ENCODE peak calls at places on chromosomes 3 and 15, in eight cellular contexts. A is A549, G is HepG2, Z is NB4, C is endothelial cell of umbilical vein, I is K562, L is GM12878, V is H1. N is an unnamed sample.
A peak's percentile ranks its signal among the peaks of the same experiment; 100 is the strongest.

GRCh38 chr3:179971280-179971679 is 65.5 kb downstream of the PEX5L start:
- DNase-seq in A (no peak), G (no peak), Z (no peak), C (no peak), I (no peak), L (no peak), V (no peak), N (no peak)

GRCh38 chr3:192851821-192852352 is 65.8 kb downstream of the MB21D2 start:
- DNase-seq in A (peak; percentile 79), G (peak; percentile 86), Z (peak; percentile 39), C (peak; percentile 92), I (no peak), L (no peak), V (no peak), N (peak; percentile 69)

GRCh38 chr3:117624424-117624823 is 914.8 kb downstream of the TUSC7 start:
- DNase-seq in A (no peak), G (no peak), Z (no peak), C (no peak), I (no peak), L (no peak), V (no peak), N (no peak)

GRCh38 chr3:111951032-111951431 is 27.8 kb upstream of the ABHD10 start:
- DNase-seq in A (no peak), G (no peak), Z (no peak), C (no peak), I (no peak), L (no peak), V (no peak), N (no peak)

GRCh38 chr3:179495483-179495882 is 44.2 kb upstream of the GNB4 start:
- DNase-seq in A (no peak), G (no peak), Z (no peak), C (no peak), I (no peak), L (no peak), V (no peak), N (no peak)

GRCh38 chr3:6862880-6863195 is 1.9 kb downstream of the GRM7 start:
- DNase-seq in A (no peak), G (no peak), Z (no peak), C (no peak), I (no peak), L (no peak), V (no peak), N (no peak)

GRCh38 chr3:172973799-172974198 is 167.2 kb downstream of the SPATA16 start:
- DNase-seq in A (no peak), G (no peak), Z (no peak), C (no peak), I (no peak), L (no peak), V (no peak), N (no peak)

GRCh38 chr3:41507336-41508062 is 308.2 kb downstream of the CTNNB1 start:
- DNase-seq in A (no peak), G (no peak), Z (no peak), C (no peak), I (no peak), L (no peak), V (no peak), N (no peak)

GRCh38 chr3:127544806-127545545 is 45.6 kb downstream of the TPRA1 start:
- DNase-seq in A (no peak), G (no peak), Z (no peak), C (no peak), I (no peak), L (no peak), V (no peak), N (no peak)

GRCh38 chr3:68878322-68878721 is 54.0 kb downstream of the TAFA4 start:
- DNase-seq in A (peak; percentile 4), G (peak; percentile 16), Z (peak; percentile 21), C (peak; percentile 29), I (peak; percentile 8), L (no peak), V (no peak), N (no peak)

GRCh38 chr3:113623827-113624226 is 72.6 kb downstream of the USF3 start:
- DNase-seq in A (no peak), G (no peak), Z (no peak), C (no peak), I (no peak), L (no peak), V (no peak), N (no peak)

GRCh38 chr3:189365609-189366564 is 194.1 kb downstream of the TPRG1 start:
- DNase-seq in A (no peak), G (no peak), Z (peak; percentile 7), C (no peak), I (no peak), L (no peak), V (no peak), N (no peak)

GRCh38 chr15:57218826-57219576 is 157.3 kb upstream of the CGNL1 start:
- DNase-seq in A (peak; percentile 54), G (no peak), Z (peak; percentile 62), C (peak; percentile 56), I (no peak), L (no peak), V (no peak), N (no peak)

GRCh38 chr3:94440767-94441493 is 378.1 kb downstream of the NSUN3 start:
- DNase-seq in A (peak; percentile 33), G (peak; percentile 17), Z (no peak), C (peak; percentile 83), I (no peak), L (no peak), V (no peak), N (no peak)

GRCh38 chr15:69337133-69337532 is 38.4 kb downstream of the PAQR5 start:
- DNase-seq in A (no peak), G (no peak), Z (no peak), C (peak; percentile 33), I (no peak), L (no peak), V (no peak), N (peak; percentile 57)

GRCh38 chr3:106333911-106334618 is 465.3 kb upstream of the CBLB start:
- DNase-seq in A (no peak), G (no peak), Z (no peak), C (no peak), I (no peak), L (no peak), V (no peak), N (no peak)

GRCh38 chr15:28929200-28929599 is 43.4 kb downstream of the APBA2 start:
- DNase-seq in A (no peak), G (no peak), Z (no peak), C (no peak), I (no peak), L (no peak), V (no peak), N (no peak)

GRCh38 chr15:85289677-85290365 is 90.6 kb upstream of the AKAP13 start:
- DNase-seq in A (peak; percentile 71), G (peak; percentile 13), Z (peak; percentile 52), C (peak; percentile 46), I (no peak), L (no peak), V (no peak), N (peak; percentile 58)

GRCh38 chr3:104523136-104523535 is 843.6 kb upstream of the ALCAM start:
- DNase-seq in A (no peak), G (no peak), Z (no peak), C (no peak), I (no peak), L (no peak), V (no peak), N (no peak)

DNA sequence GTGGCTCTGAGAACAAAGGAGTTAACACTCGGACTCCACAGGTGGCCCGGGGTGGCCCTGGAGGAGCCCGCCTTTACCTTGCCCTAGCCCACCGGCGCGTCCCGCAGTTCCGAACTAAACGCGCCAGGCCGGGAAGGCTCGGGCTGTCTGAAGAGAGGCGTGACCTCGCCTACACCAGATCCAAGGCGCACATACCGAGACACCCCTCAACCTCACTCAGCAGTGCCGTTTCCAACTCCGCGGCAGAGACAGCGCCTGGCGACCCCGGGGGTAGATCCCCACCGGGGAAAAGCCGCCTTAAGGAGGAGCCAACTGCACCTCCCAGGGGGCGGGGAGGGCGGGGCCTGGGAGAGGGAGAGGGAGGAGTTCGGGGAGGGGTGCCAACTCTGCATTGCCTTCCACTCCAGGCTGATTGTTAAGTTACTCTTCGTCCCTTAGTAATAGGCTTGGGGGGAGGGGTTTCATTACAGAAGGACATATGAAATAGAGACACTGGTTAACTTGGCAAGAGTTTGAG is at the start of gene DLG1:
- DNase-seq in A (peak; percentile 86), G (peak; percentile 88), Z (peak; percentile 94), C (peak; percentile 94), I (peak; percentile 93), L (peak; percentile 53), V (peak; percentile 74), N (peak; percentile 92)
- TF ChIP-seq POLR2A in A (peak; percentile 73), G (peak; percentile 87), Z (peak; percentile 87), C (peak; percentile 30), I (peak; percentile 92), L (peak; percentile 85), V (peak; percentile 52), N (peak; percentile 21)

DNA sequence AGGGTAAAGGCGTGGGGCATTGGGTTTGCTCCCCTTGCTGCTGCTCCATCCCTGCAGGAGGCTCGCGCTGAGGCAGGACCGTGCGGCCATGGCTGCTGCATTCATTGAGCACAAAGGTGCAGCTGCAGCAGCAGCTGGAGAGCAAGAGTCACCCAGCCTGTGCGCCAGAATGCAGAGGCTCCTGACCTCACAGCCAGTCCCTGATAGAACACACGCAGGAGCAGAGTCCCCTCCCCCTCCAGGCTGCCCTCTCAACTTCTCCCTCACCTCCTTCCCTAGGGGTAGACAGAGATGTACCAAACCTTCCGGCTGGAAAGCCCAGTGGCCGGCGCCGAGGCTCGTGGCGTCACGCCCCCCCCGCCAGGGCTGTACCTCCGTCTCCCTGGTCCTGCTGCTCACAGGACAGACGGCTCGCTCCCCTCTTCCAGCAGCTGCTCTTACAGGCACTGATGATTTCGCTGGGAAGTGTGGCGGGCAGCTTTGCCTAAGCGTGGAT is 47.0 kb downstream of the PGPEP1L start:
- DNase-seq in A (no peak), G (no peak), Z (no peak), C (no peak), I (no peak), L (no peak), V (no peak), N (no peak)
- TF ChIP-seq MAX in A (no peak), G (no peak), Z (no peak), C (no peak), I (no peak), L (no peak), V (no peak), N (no peak)

DNA sequence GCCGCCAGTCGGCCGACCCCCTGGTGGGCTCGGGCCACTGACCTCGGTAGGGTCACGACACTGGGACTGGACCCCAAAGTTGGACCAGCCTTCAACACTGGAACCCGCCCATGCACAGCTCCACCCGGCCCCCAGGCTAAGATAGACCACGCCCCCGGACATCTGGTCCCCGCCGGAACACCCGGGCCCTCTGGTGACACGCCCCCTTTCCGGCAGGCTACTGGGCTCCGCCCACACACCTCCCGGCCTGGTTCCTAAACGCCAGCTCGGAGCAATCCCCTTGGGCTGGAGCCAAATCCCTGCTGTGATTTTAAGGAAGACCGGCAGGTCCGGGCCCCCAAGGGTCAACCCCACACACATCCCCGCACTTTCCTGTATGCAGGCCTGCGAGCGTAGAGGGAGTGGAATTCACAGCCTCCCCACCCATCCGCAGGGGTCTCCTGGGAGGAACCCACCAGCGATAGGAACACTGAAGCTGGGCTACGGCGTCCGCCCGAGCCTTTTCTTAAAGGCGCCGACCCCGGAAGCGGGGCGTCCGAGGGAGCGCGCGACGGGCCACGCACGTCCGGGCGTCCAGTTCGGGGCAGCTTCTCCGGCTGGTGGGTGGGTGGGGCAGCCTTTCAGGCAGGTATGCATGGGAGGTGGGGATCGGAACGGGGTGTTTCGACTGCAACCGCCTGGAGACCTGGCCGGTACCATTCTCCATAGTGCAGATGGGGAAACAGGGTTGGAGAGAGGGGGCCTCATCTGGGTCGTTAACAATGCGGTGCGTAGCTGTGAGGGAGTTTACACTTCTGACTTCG is at the start of gene HEMK1:
- DNase-seq in A (peak; percentile 91), G (peak; percentile 85), Z (peak; percentile 93), C (peak; percentile 87), I (peak; percentile 97), L (peak; percentile 76), V (peak; percentile 79), N (peak; percentile 94)
- TF ChIP-seq POLR2A in A (peak; percentile 23), G (no peak), Z (peak; percentile 41), C (peak; percentile 24), I (peak; percentile 57), L (peak; percentile 85), V (no peak), N (no peak)

GRCh38 chr3:139339219-139339906 is 4.5 kb upstream of the MRPS22 start:
- DNase-seq in A (no peak), G (no peak), Z (peak; percentile 90), C (no peak), I (peak; percentile 72), L (no peak), V (no peak), N (no peak)
- TF ChIP-seq MAX in A (no peak), G (no peak), Z (peak; percentile 74), C (no peak), I (peak; percentile 31), L (no peak), V (no peak), N (no peak)